ENCODE peak calls at places on chromosomes 2 and 18, in five cellular contexts. V is Karpas-422, C is K562, F is neuronal stem cell, H is IMR-90. T is an unnamed sample.

GRCh38 chr18:33578371-33579146 is 540 bp downstream of the ASXL3 start:
- DNase-seq in H (no peak), F (peak; percentile 51), V (no peak), C (no peak), T (peak; percentile 63)

GRCh38 chr18:46755315-46756171 is 1.3 kb downstream of the ST8SIA5 start:
- DNase-seq in F (peak; percentile 8), C (no peak), V (no peak), H (no peak), T (peak; percentile 53)

GRCh38 chr18:44884446-44884845 is 203.8 kb downstream of the SETBP1 start:
- DNase-seq in H (no peak), V (no peak), C (no peak), F (no peak), T (no peak)

GRCh38 chr2:233820766-233821105 is 33.6 kb downstream of the HJURP start:
- DNase-seq in C (no peak), H (no peak), F (no peak), V (no peak), T (peak; percentile 34)

GRCh38 chr2:3125761-3126130 is 251.9 kb downstream of the EIPR1 start:
- DNase-seq in C (no peak), F (no peak), V (no peak), H (no peak), T (no peak)

GRCh38 chr2:108396845-108397244 is 19.1 kb downstream of the SULT1C4 start:
- DNase-seq in F (no peak), V (peak; percentile 69), C (no peak), H (peak; percentile 47), T (peak; percentile 83)

GRCh38 chr2:29804671-29805070 is 116.7 kb downstream of the ALK start:
- DNase-seq in H (no peak), V (no peak), C (no peak), F (no peak), T (no peak)

GRCh38 chr2:159694500-159695040 is 17.7 kb upstream of the MARCHF7 start:
- DNase-seq in F (no peak), C (no peak), V (no peak), H (no peak), T (no peak)

GRCh38 chr2:36912692-36913091 is 53.6 kb downstream of the STRN start:
- DNase-seq in C (no peak), V (no peak), F (no peak), H (peak; percentile 83), T (no peak)

GRCh38 chr18:37545461-37545860 is 20.1 kb downstream of the CELF4 start:
- DNase-seq in F (no peak), V (no peak), H (no peak), C (no peak), T (no peak)

GRCh38 chr2:221600388-221600787 is 28.3 kb upstream of the EPHA4 start:
- DNase-seq in H (no peak), V (no peak), C (no peak), F (no peak), T (no peak)

DNA sequence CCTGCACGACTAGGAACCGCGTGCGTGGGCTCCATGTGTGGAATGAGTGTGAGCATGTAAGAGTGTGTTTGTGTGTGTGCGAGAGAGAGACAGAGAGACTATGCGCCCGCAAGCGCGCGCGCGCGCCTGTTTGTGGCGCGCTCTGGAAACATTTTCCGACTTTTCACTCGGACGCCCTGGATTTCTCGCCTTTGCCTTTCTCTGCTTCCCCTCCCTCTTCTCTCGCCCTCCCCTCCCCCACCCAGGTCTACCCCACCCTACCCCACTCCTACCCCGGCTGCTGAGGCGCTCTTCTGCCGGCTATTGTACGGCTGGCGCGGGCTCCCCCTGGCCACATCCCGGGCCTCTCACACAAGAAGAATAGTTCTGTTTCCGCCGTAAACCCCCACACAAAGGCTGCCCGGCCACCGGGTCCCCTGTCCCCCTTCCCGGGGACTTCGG is 7.0 kb upstream of the SIX3 start:
- DNase-seq in F (no peak), V (no peak), H (no peak), C (no peak), T (peak; percentile 78)
- H3K9ac ChIP-seq in F (peak overlapping the region; percentile 95), V (no peak overlapping the region), H (no peak overlapping the region), C (no peak overlapping the region), T (no peak overlapping the region)

GRCh38 chr2:113220970-113221708 is 47.4 kb downstream of the PSD4 start:
- DNase-seq in F (no peak), V (no peak), C (no peak), H (no peak), T (no peak)
- H3K27ac ChIP-seq in F (no peak overlapping the region), V (no peak overlapping the region), C (no peak overlapping the region), H (no peak overlapping the region), T (no peak overlapping the region)

DNA sequence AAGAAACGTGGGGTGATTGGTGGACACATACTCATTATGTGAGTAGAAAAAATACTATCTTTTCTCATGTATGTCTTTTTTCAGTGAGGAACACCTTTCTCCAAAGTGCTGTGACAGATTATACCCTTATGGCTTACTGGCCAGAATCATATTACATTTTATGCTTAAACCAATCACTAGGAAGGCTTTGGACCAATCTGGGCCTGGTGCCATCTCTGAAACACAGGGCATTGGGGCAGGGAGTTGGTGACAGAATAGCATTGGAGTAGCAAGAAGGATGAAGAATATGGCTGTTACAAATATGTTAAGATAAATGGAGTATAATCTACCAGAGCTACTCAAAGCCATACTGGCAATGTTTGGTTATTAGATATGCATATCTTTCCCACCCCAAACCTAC is 10.2 kb downstream of the UGP2 start:
- DNase-seq in V (no peak), F (no peak), H (no peak), C (no peak), T (no peak)
- H3K4me1 ChIP-seq in V (peaks cover 50% of the 10 kb centered on the region), F (no peaks in the 10 kb centered on the region), H (peaks cover 11% of the 10 kb centered on the region), C (no peaks in the 10 kb centered on the region), T (no peaks in the 10 kb centered on the region)

DNA sequence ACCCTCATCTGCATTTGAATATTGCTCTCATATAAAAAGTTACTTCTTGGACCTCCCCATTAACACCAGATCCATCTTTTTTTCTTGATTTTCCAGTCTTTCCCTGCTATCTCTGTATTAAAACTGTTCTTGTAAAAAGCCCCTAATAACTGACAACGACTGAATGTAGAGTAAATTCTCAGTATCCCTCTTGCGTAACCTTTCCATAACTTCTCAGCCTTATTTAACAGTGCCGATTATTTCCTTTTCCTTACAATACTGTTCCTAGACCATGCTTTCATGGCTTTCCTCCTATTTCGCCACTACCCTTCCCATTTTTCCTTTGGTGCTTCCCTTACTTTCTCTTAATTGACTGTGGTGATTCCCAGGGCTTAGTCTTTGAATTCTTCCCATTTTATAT is 348.9 kb upstream of the DSEL start:
- DNase-seq in C (no peak), F (no peak), V (no peak), H (no peak), T (no peak)
- H3K9ac ChIP-seq in C (no peak overlapping the region), F (no peak overlapping the region), V (no peak overlapping the region), H (no peak overlapping the region), T (no peak overlapping the region)

GRCh38 chr2:118642501-118642900 is 204.9 kb downstream of the EN1 start:
- DNase-seq in H (no peak), C (no peak), V (no peak), F (no peak), T (no peak)
- H3K27ac ChIP-seq in H (no peak overlapping the region), C (no peak overlapping the region), V (no peak overlapping the region), F (no peak overlapping the region), T (no peak overlapping the region)

DNA sequence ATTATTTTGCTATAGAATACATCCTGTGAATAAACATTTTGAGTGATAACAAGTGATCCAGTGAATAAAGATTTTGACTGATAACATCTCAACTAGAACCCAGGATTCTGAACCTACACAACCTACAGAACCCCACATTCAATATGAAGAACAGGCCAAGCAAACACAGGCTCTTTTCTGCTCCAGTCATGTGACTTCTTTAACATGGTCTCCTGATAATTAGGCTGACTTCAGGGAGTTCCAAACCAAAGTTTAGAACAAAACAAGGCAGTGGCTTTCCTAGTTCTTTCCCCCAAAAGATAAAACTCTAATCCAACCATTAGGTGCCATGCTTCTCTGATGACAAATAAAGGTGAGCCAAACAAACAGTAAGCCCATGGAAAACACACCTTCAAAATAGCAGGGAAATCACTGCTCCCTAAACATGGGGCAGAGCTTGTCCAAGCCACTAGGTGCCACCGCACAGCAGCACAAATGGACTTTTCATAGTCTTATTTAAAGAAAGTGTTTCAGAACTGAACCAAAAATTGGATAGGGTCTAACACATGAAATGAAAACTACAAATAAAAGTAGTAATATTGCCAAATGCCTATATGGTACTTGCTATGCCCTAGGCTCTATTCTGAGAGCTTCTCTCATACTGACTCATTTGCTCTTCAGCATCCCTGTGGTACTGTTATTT is 95.3 kb downstream of the EVA1A start:
- DNase-seq in F (no peak), H (peak; percentile 55), C (no peak), V (no peak), T (no peak)
- H3K4me1 ChIP-seq in F (peaks cover 14% of the 10 kb centered on the region), H (no peaks in the 10 kb centered on the region), C (no peaks in the 10 kb centered on the region), V (peaks cover 21% of the 10 kb centered on the region), T (peaks cover 6% of the 10 kb centered on the region)

GRCh38 chr2:136253288-136254004 is 135.5 kb upstream of the CXCR4 start:
- DNase-seq in F (no peak), V (no peak), H (no peak), C (no peak), T (no peak)

GRCh38 chr2:136255127-136255526 is 137.2 kb upstream of the CXCR4 start:
- DNase-seq in C (no peak), V (no peak), H (no peak), F (no peak), T (no peak)

GRCh38 chr2:136254681-136255080 is 136.7 kb upstream of the CXCR4 start:
- DNase-seq in C (no peak), F (no peak), V (no peak), H (no peak), T (no peak)

GRCh38 chr2:136248907-136249306 is 131.0 kb upstream of the CXCR4 start:
- DNase-seq in C (no peak), F (no peak), H (no peak), V (no peak), T (no peak)

GRCh38 chr2:136251777-136252477 is 134.0 kb upstream of the CXCR4 start:
- DNase-seq in H (no peak), V (no peak), C (no peak), F (no peak), T (no peak)
- H3K9ac ChIP-seq in H (no peak overlapping the region), V (no peak overlapping the region), C (no peak overlapping the region), F (no peak overlapping the region), T (no peak overlapping the region)

DNA sequence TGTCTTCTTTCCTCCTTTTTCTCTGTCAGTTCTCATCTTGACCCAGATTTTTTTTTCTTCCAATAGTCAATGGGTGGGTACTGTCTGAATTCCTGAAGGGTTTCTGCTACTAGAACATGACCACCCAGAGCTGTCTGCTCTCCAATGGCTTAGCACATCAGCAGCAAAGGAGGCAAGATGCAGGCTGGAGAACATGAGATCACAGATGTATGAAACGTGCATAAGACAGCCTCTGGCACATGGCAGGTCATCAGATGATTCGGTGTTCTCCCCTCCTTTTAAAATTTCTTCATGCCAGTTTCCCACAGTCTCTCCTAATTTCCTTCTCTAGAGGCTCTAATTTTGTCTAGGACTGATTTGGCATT is 359.3 kb upstream of the TNP1 start:
- DNase-seq in H (peak; percentile 28), C (no peak), F (no peak), V (no peak), T (no peak)
- H3K27ac ChIP-seq in H (peak overlapping the region; percentile 54), C (no peak overlapping the region), F (no peak overlapping the region), V (no peak overlapping the region), T (no peak overlapping the region)

DNA sequence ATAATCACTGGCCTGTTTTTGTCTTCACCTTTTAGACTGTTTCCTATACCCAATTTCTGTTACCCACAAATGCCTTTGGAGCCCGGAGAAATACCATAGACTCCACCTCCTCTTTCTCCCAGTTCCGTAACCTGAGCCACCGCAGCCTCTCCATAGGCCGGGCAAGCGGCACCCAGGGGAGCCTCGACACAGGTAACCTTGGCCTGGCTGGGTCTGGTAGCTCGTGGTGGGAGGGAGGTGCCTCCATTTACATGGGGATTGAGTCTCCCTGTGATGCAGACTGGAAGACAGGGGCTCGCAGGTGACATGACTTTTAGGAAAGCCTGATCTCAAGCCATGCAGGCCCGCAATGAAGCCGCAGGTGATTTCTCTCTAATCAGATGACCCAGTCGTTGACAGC is 100.6 kb downstream of the CABLES1 start:
- DNase-seq in H (no peak), F (no peak), C (no peak), V (no peak), T (peak; percentile 74)
- H3K4me1 ChIP-seq in H (peaks cover 13% of the 10 kb centered on the region), F (peaks cover 13% of the 10 kb centered on the region), C (peaks cover 5% of the 10 kb centered on the region), V (peaks cover 69% of the 10 kb centered on the region), T (no peaks in the 10 kb centered on the region)

GRCh38 chr2:191670076-191670475 is 7.9 kb upstream of the NABP1 start:
- DNase-seq in F (no peak), C (no peak), V (no peak), H (no peak), T (no peak)
- H3K9ac ChIP-seq in F (no peak overlapping the region), C (no peak overlapping the region), V (no peak overlapping the region), H (no peak overlapping the region), T (no peak overlapping the region)

T was measured in endodermal cell.